ENCODE peak calls at places on chromosomes 2 and 18, in six cellular contexts. R is left ventricle myocardium inferior, Y is fibroblast of mammary gland, D is GM23248, B is right lobe of liver, H is mammary epithelial cell. X is an unnamed sample.

GRCh38 chr2:157444643-157445040 is 753 bp upstream of the CYTIP start:
- DNase-seq in R (no peak), Y (no peak), D (no peak), B (no peak), H (no peak), X (no peak)

GRCh38 chr2:86622878-86623548 is 652 bp downstream of the RNF103 start:
- DNase-seq in R (peak), Y (no peak), D (peak), B (peak), H (peak), X (peak)

GRCh38 chr18:489244-490023 is 11.1 kb downstream of the COLEC12 start:
- DNase-seq in R (no peak), Y (peak), D (peak), B (no peak), H (no peak), X (no peak)

GRCh38 chr2:33550206-33550605 is 48.9 kb downstream of the FAM98A start:
- DNase-seq in R (no peak), Y (no peak), D (no peak), B (no peak), H (no peak), X (no peak)

GRCh38 chr2:170022692-170023091 is 155.3 kb upstream of the MYO3B start:
- DNase-seq in R (no peak), Y (peak), D (peak), B (no peak), H (peak), X (no peak)

GRCh38 chr18:29377346-29377745 is 1200.4 kb upstream of the CDH2 start:
- DNase-seq in R (no peak), Y (peak), D (no peak), B (no peak), H (peak), X (no peak)

GRCh38 chr2:20421988-20422678 is 24.7 kb upstream of the RHOB start:
- DNase-seq in R (peak), Y (peak), D (peak), B (peak), H (peak), X (peak)

GRCh38 chr18:8380926-8381325 is 228.3 kb upstream of the RAB12 start:
- DNase-seq in R (no peak), Y (no peak), D (peak), B (no peak), H (no peak), X (no peak)

GRCh38 chr2:86337235-86338099 is at the start of gene REEP1:
- DNase-seq in R (peak), Y (no peak), D (peak), B (no peak), H (peak), X (peak)

GRCh38 chr2:232350804-232351685 is 27.5 kb upstream of the ALPP start:
- DNase-seq in R (no peak), Y (no peak), D (no peak), B (peak), H (no peak), X (peak)

GRCh38 chr2:223954401-223954800 is 2.9 kb upstream of the MRPL44 start:
- DNase-seq in R (no peak), Y (peak), D (peak), B (no peak), H (peak), X (no peak)
- H3K4me3 ChIP-seq in R (no peak), Y (no peak), D (no peak), B (no peak), H (no peak), X (no peak)

GRCh38 chr2:58677763-58678162 is 436.6 kb upstream of the FANCL start:
- DNase-seq in R (no peak), Y (no peak), D (no peak), B (no peak), H (no peak), X (no peak)
- H3K4me3 ChIP-seq in R (no peak), Y (no peak), D (no peak), B (no peak), H (no peak), X (no peak)

GRCh38 chr18:6520901-6521300 is 106.2 kb upstream of the L3MBTL4 start:
- DNase-seq in R (no peak), Y (no peak), D (no peak), B (no peak), H (no peak), X (no peak)
- H3K4me3 ChIP-seq in R (no peak), Y (no peak), D (no peak), B (no peak), H (no peak), X (no peak)

GRCh38 chr18:76458522-76459311 is 36.3 kb downstream of the ZNF516 start:
- DNase-seq in R (no peak), Y (no peak), D (no peak), B (no peak), H (no peak), X (no peak)

GRCh38 chr18:76456823-76457222 is 38.2 kb downstream of the ZNF516 start:
- DNase-seq in R (no peak), Y (no peak), D (no peak), B (no peak), H (no peak), X (no peak)

GRCh38 chr18:76456018-76456750 is 38.9 kb downstream of the ZNF516 start:
- DNase-seq in R (no peak), Y (no peak), D (no peak), B (no peak), H (no peak), X (no peak)

GRCh38 chr18:76457957-76458356 is 37.1 kb downstream of the ZNF516 start:
- DNase-seq in R (no peak), Y (no peak), D (no peak), B (no peak), H (no peak), X (no peak)

GRCh38 chr18:76457475-76457874 is 37.6 kb downstream of the ZNF516 start:
- DNase-seq in R (no peak), Y (no peak), D (no peak), B (no peak), H (no peak), X (no peak)
- H3K4me3 ChIP-seq in R (no peak), Y (no peak), D (no peak), B (no peak), H (no peak), X (no peak)

GRCh38 chr2:16683576-16683975 is 17.9 kb upstream of the CYRIA start:
- DNase-seq in R (no peak), Y (no peak), D (no peak), B (no peak), H (no peak), X (no peak)

GRCh38 chr2:16678964-16679363 is 13.3 kb upstream of the CYRIA start:
- DNase-seq in R (no peak), Y (no peak), D (no peak), B (no peak), H (no peak), X (no peak)

GRCh38 chr2:16677875-16678274 is 12.2 kb upstream of the CYRIA start:
- DNase-seq in R (no peak), Y (no peak), D (no peak), B (no peak), H (no peak), X (no peak)

GRCh38 chr2:16682431-16683130 is 16.9 kb upstream of the CYRIA start:
- DNase-seq in R (no peak), Y (peak), D (peak), B (no peak), H (no peak), X (peak)

GRCh38 chr2:16680294-16680693 is 14.7 kb upstream of the CYRIA start:
- DNase-seq in R (no peak), Y (no peak), D (no peak), B (no peak), H (no peak), X (no peak)
- H3K4me3 ChIP-seq in R (no peak), Y (no peak), D (no peak), B (no peak), H (no peak), X (no peak)

GRCh38 chr2:143728498-143728897 is 599.3 kb downstream of the ARHGAP15 start:
- DNase-seq in R (no peak), Y (no peak), D (no peak), B (no peak), H (peak), X (no peak)

GRCh38 chr2:143730950-143731254 is 601.7 kb downstream of the ARHGAP15 start:
- DNase-seq in R (no peak), Y (no peak), D (peak), B (no peak), H (peak), X (no peak)

GRCh38 chr2:143732076-143732475 is 602.9 kb downstream of the ARHGAP15 start:
- DNase-seq in R (no peak), Y (peak), D (no peak), B (no peak), H (peak), X (no peak)

GRCh38 chr2:143732931-143733330 is 603.7 kb downstream of the ARHGAP15 start:
- DNase-seq in R (no peak), Y (no peak), D (no peak), B (no peak), H (no peak), X (no peak)

DNA sequence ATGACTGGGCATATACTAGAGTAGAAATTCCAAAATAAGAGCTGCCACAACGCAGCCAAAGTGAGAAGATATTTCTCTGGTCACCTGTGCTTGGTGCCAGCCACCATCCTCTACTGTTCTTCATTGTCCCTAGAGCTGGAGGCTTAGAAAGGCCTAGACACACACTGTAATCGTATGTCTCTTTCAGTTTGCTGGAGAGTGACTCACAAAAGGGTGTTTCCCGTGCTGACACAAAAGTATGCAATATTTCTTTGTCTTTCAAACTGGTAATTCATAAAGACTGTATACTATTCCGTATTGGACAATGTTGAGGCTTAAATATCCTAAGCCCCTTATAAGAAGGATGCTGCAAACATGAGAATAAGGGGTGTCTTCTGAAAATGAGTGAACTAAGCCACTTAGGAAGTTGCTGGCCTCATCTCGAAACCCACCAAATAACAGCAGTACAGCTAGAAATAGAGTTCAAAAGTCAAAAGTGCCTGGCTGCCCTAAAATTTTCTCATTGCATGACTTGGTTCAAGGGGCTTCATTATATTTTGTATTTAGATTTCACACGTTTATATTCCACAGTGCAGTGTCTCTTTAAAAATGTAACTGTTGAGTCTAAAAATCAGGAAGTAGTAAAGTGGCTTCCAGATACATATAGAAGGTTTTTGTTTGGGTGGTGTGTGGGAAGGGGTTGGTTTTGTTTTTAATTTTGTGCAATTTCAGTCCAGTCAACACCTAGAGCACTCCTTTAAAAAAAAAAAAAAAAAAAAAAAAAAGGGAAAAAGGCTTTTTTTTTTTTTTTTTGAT is 601.1 kb downstream of the ARHGAP15 start:
- DNase-seq in R (no peak), Y (peak), D (peak), B (no peak), H (peak), X (no peak)
- H3K4me3 ChIP-seq in R (no peak), Y (no peak), D (no peak), B (no peak), H (no peak), X (no peak)

GRCh38 chr2:27264753-27265535 is 2.1 kb upstream of the SLC30A3 start:
- DNase-seq in R (peak), Y (peak), D (peak), B (no peak), H (peak), X (peak)
- H3K4me3 ChIP-seq in R (peak), Y (peak), D (peak), B (no peak), H (no peak), X (no peak)

DNA sequence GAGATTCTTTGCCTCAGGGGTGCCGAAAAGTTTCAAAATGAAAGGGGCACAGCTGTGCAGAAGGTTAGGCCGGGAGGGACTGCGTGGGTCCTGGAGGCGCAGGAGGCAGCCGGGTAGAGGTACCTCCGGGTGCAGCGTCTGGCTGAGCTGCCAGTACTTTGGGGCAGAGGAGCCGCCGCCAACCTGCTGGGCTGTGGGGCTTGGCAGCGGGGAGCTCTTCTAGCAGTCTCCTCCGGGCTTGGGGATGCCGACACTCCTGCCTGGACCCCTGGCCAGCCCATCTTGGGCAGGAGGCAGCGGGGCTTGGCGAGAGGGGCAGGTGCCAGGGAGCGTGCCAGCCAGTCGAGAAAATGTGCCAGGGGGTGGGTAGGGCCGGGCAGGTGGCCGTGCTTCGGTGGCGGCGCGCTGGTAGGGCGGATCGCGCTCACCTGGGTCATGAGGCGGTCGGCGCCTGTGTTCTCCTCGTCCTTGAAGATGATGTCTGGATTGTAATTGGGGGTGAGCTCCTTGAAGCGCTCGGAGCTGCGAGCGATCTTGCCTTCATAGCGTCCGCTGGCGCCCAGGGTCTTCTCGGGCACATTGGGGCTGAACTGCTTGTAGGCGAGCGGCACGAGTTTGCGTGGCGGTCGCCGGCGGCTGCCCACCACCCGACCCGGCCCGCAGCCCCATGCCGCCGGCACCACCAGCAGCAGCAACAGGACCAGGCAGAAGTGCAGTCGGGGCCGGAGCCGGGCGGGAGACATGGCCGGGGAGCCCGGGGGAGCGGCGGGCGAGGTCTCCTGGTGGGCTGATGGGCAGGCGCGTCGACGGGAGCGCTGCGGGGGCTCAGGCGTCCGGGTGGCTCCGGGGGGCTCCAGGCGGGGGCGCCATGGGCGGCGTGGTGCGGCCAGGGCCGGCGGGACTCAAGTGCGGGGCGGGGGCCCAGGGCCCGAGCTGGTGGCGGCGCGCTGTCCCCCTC is 717 bp downstream of the IHH start:
- DNase-seq in R (no peak), Y (no peak), D (peak), B (peak), H (peak), X (no peak)
- H3K4me3 ChIP-seq in R (peak), Y (no peak), D (no peak), B (peak), H (no peak), X (no peak)

GRCh38 chr2:109174214-109174613 is 45.2 kb downstream of the SH3RF3 start:
- DNase-seq in R (no peak), Y (no peak), D (peak), B (no peak), H (no peak), X (no peak)

GRCh38 chr2:109170645-109171044 is 41.6 kb downstream of the SH3RF3 start:
- DNase-seq in R (no peak), Y (no peak), D (no peak), B (no peak), H (no peak), X (no peak)

GRCh38 chr2:109173311-109174171 is 44.5 kb downstream of the SH3RF3 start:
- DNase-seq in R (peak), Y (peak), D (peak), B (no peak), H (no peak), X (peak)

GRCh38 chr2:109172556-109173105 is 43.6 kb downstream of the SH3RF3 start:
- DNase-seq in R (no peak), Y (no peak), D (peak), B (no peak), H (no peak), X (no peak)

GRCh38 chr2:109171444-109172334 is 42.7 kb downstream of the SH3RF3 start:
- DNase-seq in R (peak), Y (peak), D (peak), B (no peak), H (no peak), X (no peak)
- H3K4me3 ChIP-seq in R (no peak), Y (no peak), D (peak), B (no peak), H (no peak), X (no peak)

GRCh38 chr2:212098966-212099365 is 439.6 kb downstream of the ERBB4 start:
- DNase-seq in R (no peak), Y (no peak), D (no peak), B (no peak), H (no peak), X (no peak)

GRCh38 chr2:212099658-212100057 is 438.9 kb downstream of the ERBB4 start:
- DNase-seq in R (no peak), Y (no peak), D (no peak), B (no peak), H (no peak), X (no peak)

DNA sequence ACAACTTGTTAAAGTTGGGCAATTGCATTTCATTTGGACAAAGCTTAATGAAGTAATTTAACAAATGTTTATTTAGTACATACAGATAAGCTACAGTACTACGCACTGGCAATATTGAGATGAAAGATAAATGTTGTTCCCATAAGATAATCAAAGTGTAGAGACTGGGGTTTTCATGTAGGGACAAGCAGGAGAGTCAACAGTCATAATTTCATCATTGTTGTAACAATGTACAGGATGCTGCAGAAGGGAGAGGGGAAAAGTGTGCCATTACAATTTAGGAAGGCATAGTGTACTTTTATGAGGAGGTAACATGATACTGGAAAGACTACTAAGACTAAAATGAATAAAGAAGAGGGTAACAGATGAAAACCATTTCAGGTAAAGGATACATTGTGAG is 441.6 kb downstream of the ERBB4 start:
- DNase-seq in R (no peak), Y (no peak), D (no peak), B (no peak), H (peak), X (no peak)
- H3K4me3 ChIP-seq in R (no peak), Y (no peak), D (no peak), B (no peak), H (no peak), X (no peak)

X was measured in body of pancreas.